ENCODE peak calls at places on chromosomes 1 and 21, in five cellular contexts. G is glutamatergic neuron, E is neural progenitor cell, N is Calu3, Q is NB4. Z is an unnamed sample.

GRCh38 chr21:42781981-42782722 is 97.2 kb downstream of the WDR4 start:
- DNase-seq in N (no peak), E (no peak), Q (no peak), G (peak), Z (no peak)

GRCh38 chr1:4305526-4306301 is 348.7 kb upstream of the AJAP1 start:
- DNase-seq in G (no peak), N (no peak), Q (no peak), E (no peak), Z (no peak)

GRCh38 chr1:234772345-234773147 is 162.6 kb upstream of the IRF2BP2 start:
- DNase-seq in E (no peak), Q (peak), N (peak), G (peak), Z (peak)

GRCh38 chr21:43827015-43827611 is 37.7 kb downstream of the RRP1 start:
- DNase-seq in E (no peak), G (no peak), N (no peak), Q (no peak), Z (no peak)

GRCh38 chr1:93442276-93442675 is 5.6 kb upstream of the FNBP1L start:
- DNase-seq in E (no peak), Q (no peak), N (peak), G (no peak), Z (no peak)

GRCh38 chr1:7643445-7643844 is 127.7 kb upstream of the VAMP3 start:
- DNase-seq in N (no peak), Q (no peak), G (no peak), E (no peak), Z (no peak)

GRCh38 chr1:203268901-203269653 is 36.2 kb upstream of the BTG2 start:
- DNase-seq in E (peak), N (peak), Q (peak), G (no peak), Z (no peak)

GRCh38 chr21:44931137-44931500 is 8.7 kb upstream of the SLX9 start:
- DNase-seq in Q (peak), N (no peak), G (no peak), E (no peak), Z (no peak)

GRCh38 chr1:27399251-27399885 is 6.9 kb downstream of the GPR3 start:
- DNase-seq in Q (no peak), N (no peak), G (no peak), E (peak), Z (no peak)

GRCh38 chr1:155967410-155968400 is 10.6 kb downstream of the ARHGEF2 start:
- DNase-seq in Q (peak), G (no peak), N (no peak), E (no peak), Z (no peak)

GRCh38 chr21:29379517-29380054 is 80.9 kb downstream of the BACH1 start:
- DNase-seq in G (no peak), N (no peak), Q (peak), E (no peak), Z (no peak)

GRCh38 chr1:24705260-24706073 is 39.8 kb upstream of the CLIC4 start:
- DNase-seq in N (peak), G (peak), Q (peak), E (peak), Z (no peak)

GRCh38 chr21:43585924-43586411 is 73.3 kb downstream of the HSF2BP start:
- DNase-seq in N (peak), Q (peak), G (no peak), E (peak), Z (no peak)

GRCh38 chr1:8073116-8073855 is 47.2 kb upstream of the ERRFI1 start:
- DNase-seq in Q (no peak), E (no peak), N (no peak), G (no peak), Z (no peak)

GRCh38 chr1:42816600-42817439 is at the start of the genes ERMAP and SVBP:
- DNase-seq in N (peak), Q (peak), G (peak), E (peak), Z (peak)

GRCh38 chr21:34100337-34100736 is 27.0 kb downstream of the MRPS6 start:
- DNase-seq in E (peak), Q (no peak), G (no peak), N (no peak), Z (no peak)

GRCh38 chr1:167629681-167630567 is at the start of gene RCSD1:
- DNase-seq in N (peak), E (peak), G (peak), Q (peak), Z (no peak)

GRCh38 chr1:237672748-237673147 is 218.0 kb downstream of the ZP4 start:
- DNase-seq in Q (peak), N (peak), G (no peak), E (peak), Z (no peak)
- TF ChIP-seq CTCF in Q (peak), N (peak), G (no peak), E (peak), Z (no peak)

GRCh38 chr1:233299450-233299849 is 3.9 kb upstream of the PCNX2 start:
- DNase-seq in Q (no peak), G (no peak), N (no peak), E (no peak), Z (no peak)

GRCh38 chr1:233300326-233300725 is 4.8 kb upstream of the PCNX2 start:
- DNase-seq in G (no peak), E (no peak), N (no peak), Q (no peak), Z (no peak)

DNA sequence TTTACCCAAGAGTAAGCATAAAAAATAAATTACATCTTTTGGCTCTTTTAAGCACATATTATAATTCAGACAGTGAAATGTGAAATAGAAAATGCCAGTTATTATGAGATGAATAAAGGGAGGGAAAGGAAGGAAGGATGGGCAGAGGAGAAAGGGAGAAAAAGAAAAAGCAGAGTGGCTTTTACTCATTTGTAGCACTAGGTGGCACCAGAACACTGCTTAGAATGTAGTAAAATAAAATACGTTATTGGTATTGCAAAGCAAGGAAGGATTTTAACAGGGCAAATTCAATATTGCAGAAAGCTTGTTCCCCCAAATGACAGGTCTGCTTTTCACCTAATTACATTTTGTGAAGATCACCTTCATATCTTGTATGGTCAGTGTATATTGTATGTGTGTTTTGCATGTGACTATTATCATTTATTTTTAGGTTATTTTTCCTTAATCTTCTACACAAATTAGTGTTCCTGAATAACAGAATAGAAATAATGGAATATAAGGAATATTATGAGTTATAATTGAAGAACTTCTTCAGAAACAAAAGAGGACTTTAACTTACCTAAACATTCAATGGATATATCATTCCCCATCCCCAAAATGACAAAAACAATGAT is 9.1 kb upstream of the PCNX2 start:
- DNase-seq in E (peak), Q (peak), G (no peak), N (no peak), Z (no peak)
- TF ChIP-seq CTCF in E (peak), Q (peak), G (peak), N (peak), Z (peak)

GRCh38 chr1:67491280-67491679 is 61.1 kb upstream of the SERBP1 start:
- DNase-seq in E (no peak), N (no peak), Q (no peak), G (no peak), Z (no peak)

GRCh38 chr1:67493148-67493547 is 62.9 kb upstream of the SERBP1 start:
- DNase-seq in Q (no peak), N (no peak), E (no peak), G (no peak), Z (no peak)

GRCh38 chr1:67485046-67485811 is 55.0 kb upstream of the SERBP1 start:
- DNase-seq in Q (no peak), G (no peak), E (no peak), N (no peak), Z (no peak)

GRCh38 chr1:67484492-67484891 is 54.3 kb upstream of the SERBP1 start:
- DNase-seq in E (peak), N (no peak), Q (no peak), G (no peak), Z (no peak)

DNA sequence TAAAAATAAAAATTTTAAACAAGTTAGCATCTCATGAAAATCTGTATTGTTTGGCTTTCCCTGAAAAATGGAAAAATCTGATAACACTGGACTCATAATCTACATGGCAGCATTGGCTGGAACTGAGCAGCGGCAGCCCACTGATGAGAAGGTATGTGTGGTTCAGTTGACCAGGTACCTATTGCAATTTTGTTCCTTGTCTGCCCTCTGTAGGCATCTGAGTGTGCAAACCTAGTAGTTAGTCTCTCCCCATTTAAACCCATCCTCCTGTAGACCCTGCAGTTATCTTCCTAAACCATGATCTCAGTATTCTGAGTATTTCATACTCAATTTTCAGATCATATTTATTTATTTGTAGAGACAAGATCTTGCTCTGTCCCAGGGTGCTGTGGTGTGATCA is 59.4 kb upstream of the SERBP1 start:
- DNase-seq in G (no peak), E (peak), N (no peak), Q (peak), Z (no peak)
- TF ChIP-seq CTCF in G (no peak), E (peak), N (no peak), Q (no peak), Z (no peak)

DNA sequence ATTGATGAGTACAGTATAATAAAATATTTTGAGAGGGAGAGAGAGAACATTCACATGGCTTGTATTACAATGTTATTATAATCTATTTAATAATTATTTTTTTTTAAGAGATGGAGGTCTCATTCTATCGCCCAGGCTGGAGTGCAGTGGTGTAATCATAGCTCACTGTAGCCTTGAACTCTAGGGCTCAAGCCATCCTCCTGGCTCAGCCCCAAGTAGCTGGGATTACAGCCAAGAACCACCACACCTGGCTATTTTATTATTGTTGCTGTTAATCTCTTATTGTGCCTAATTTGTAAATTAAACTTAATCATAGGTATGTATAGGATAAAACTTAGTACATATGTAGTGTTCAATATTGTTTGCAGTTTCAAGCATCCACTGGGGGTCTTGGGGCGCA is 57.8 kb downstream of the HS2ST1 start:
- DNase-seq in N (peak), E (no peak), G (no peak), Q (no peak), Z (no peak)
- TF ChIP-seq CTCF in N (no peak), E (no peak), G (no peak), Q (no peak), Z (no peak)

GRCh38 chr1:227901906-227902640 is 45.7 kb downstream of the WNT9A start:
- DNase-seq in N (no peak), Q (no peak), G (peak), E (peak), Z (no peak)
- TF ChIP-seq CTCF in N (no peak), Q (no peak), G (no peak), E (peak), Z (no peak)

DNA sequence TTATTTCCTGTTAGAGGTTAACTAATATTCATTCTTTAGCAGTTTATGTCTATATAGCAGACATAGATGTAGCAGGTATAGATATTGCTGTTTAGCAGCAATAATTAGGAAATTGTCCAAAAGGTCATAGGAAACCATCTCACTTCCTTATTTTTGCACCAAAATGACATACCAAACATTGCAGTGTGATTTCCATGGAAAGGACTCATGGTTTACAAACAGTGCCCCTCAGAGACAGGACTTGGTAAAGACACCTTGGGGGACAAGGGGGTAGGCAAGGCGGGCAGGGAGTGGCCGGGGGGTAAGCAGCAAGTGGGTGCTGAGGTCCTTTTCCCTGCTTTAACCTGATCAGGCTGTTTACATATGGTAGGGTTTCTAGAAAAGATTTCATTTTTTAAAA is 30.5 kb downstream of the BATF3 start:
- DNase-seq in G (no peak), Q (peak), N (no peak), E (peak), Z (no peak)
- TF ChIP-seq CTCF in G (peak), Q (peak), N (no peak), E (peak), Z (peak)

GRCh38 chr1:91243171-91243570 is 161.5 kb downstream of the HFM1 start:
- DNase-seq in Q (no peak), N (no peak), E (no peak), G (no peak), Z (no peak)

GRCh38 chr1:91245437-91245836 is 159.2 kb downstream of the HFM1 start:
- DNase-seq in G (no peak), E (peak), N (no peak), Q (no peak), Z (no peak)

GRCh38 chr1:91244737-91245136 is 159.9 kb downstream of the HFM1 start:
- DNase-seq in E (no peak), G (no peak), N (no peak), Q (no peak), Z (no peak)
- TF ChIP-seq CTCF in E (peak), G (peak), N (no peak), Q (no peak), Z (no peak)

GRCh38 chr1:52152572-52152971 is 10.7 kb downstream of the ZFYVE9 start:
- DNase-seq in Q (no peak), G (no peak), E (no peak), N (no peak), Z (no peak)
- TF ChIP-seq CTCF in Q (no peak), G (no peak), E (no peak), N (no peak), Z (no peak)

DNA sequence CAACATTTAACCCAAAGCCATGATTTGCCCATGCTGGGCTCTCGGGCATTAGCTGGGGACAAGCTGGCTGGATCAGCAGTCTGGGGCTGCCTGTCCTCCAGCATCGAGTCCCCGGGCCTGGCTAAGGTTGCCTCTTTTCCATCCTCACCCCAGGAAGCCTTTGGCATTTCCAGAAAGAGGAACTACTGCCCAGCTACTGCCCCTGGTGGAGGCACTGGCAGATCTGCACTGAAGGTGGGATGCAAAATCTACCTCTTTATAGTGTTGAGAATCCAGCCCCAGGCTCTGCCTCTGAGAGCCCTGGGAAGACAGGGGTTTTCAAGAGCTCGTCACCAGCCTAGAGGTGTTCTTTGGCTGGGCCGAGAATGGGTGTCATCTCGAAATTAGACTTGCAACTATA is 635.9 kb downstream of the MATN1 start:
- DNase-seq in N (peak), E (peak), Q (peak), G (peak), Z (no peak)
- TF ChIP-seq CTCF in N (peak), E (peak), Q (peak), G (peak), Z (peak)

DNA sequence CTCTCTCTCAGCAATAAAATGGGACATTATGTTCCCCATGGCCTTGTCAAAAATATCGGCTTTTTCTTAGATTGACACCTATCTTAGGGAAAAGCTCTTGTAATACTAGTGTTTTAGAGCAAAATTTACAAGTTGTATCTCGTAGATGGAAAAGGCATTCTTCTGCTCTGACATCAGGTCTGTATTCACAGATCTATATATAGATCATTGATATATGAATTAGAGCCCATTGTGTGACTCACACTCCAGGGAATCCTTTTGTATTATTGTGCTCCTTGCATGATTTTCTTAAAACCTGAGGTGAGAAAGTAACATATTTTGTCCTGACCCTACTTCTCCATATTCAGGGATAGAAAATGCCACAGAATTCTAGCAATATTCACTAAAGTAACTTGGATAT is 1160.8 kb upstream of the B3GALT2 start:
- DNase-seq in E (no peak), Q (no peak), N (no peak), G (no peak), Z (no peak)
- TF ChIP-seq CTCF in E (no peak), Q (no peak), N (no peak), G (no peak), Z (no peak)

Z was measured in GM12864.